ENCODE peak calls at places on chromosomes 6 and 20, in eight cellular contexts. H, R, B, M, U, D, F and S are unnamed samples.

GRCh38 chr6:25415274-25415673 is 136.1 kb downstream of the CARMIL1 start:
- DNase-seq in H (no peak), R (no peak), F (no peak), B (no peak), M (no peak), D (no peak), U (no peak), S (no peak)

GRCh38 chr6:95117236-95117635 is 460.1 kb upstream of the MANEA start:
- DNase-seq in M (no peak), F (no peak), U (no peak), H (no peak), B (no peak), D (no peak), R (no peak), S (no peak)

GRCh38 chr20:5652626-5653573 is 97.3 kb upstream of the SHLD1 start:
- DNase-seq in M (no peak), R (peak), B (no peak), F (no peak), D (no peak), H (no peak), U (no peak), S (no peak)

GRCh38 chr6:117072134-117072533 is 193.2 kb upstream of the VGLL2 start:
- DNase-seq in D (no peak), R (no peak), B (no peak), U (no peak), M (no peak), H (peak), F (no peak), S (no peak)

GRCh38 chr20:51995551-51995951 is 193.2 kb upstream of the SALL4 start:
- DNase-seq in U (no peak), D (no peak), H (no peak), B (no peak), R (peak), M (no peak), F (no peak), S (peak)

GRCh38 chr20:53691060-53691810 is 97.6 kb upstream of the ZNF217 start:
- DNase-seq in F (no peak), D (no peak), U (no peak), H (no peak), B (no peak), R (no peak), M (no peak), S (no peak)

GRCh38 chr6:116969211-116969863 is 92.3 kb downstream of the RFX6 start:
- DNase-seq in M (no peak), D (no peak), F (no peak), B (peak), R (peak), U (peak), H (peak), S (peak)

GRCh38 chr6:33426590-33427563 is 7.0 kb downstream of the SYNGAP1 start:
- DNase-seq in F (no peak), H (no peak), U (no peak), D (no peak), M (no peak), B (peak), R (no peak), S (no peak)

GRCh38 chr20:2133318-2134183 is 31.9 kb downstream of the STK35 start:
- DNase-seq in F (no peak), M (no peak), B (no peak), H (no peak), U (peak), D (no peak), R (peak), S (no peak)

GRCh38 chr6:85422996-85423395 is 26.9 kb upstream of the NT5E start:
- DNase-seq in B (no peak), H (no peak), D (no peak), U (no peak), M (no peak), F (no peak), R (no peak), S (no peak)

GRCh38 chr6:126091507-126091906 is 105.2 kb downstream of the TRMT11 start:
- DNase-seq in M (no peak), D (no peak), U (no peak), F (no peak), H (no peak), B (no peak), R (no peak), S (no peak)

GRCh38 chr6:150638765-150639164 is 39.1 kb downstream of the PLEKHG1 start:
- DNase-seq in M (no peak), R (no peak), D (no peak), H (no peak), U (no peak), B (no peak), F (no peak), S (no peak)

GRCh38 chr20:57199656-57200405 is 66.6 kb downstream of the BMP7 start:
- DNase-seq in U (no peak), D (no peak), R (no peak), H (no peak), B (no peak), F (no peak), M (no peak), S (no peak)

GRCh38 chr6:21941926-21942325 is 348.4 kb downstream of the SOX4 start:
- DNase-seq in D (no peak), R (no peak), U (no peak), B (no peak), M (no peak), F (no peak), H (no peak), S (no peak)

GRCh38 chr6:84093405-84094049 is 60.0 kb downstream of the MRAP2 start:
- DNase-seq in F (no peak), D (no peak), R (no peak), U (no peak), M (no peak), B (no peak), H (no peak), S (no peak)

GRCh38 chr6:24855389-24856245 is 56.9 kb upstream of the ARMH2 start:
- DNase-seq in M (peak), U (no peak), R (peak), B (peak), H (peak), F (peak), D (peak), S (peak)

GRCh38 chr6:11766589-11767450 is 11.8 kb downstream of the ADTRP start:
- DNase-seq in H (no peak), M (no peak), D (no peak), R (peak), F (no peak), B (no peak), U (peak), S (peak)

GRCh38 chr6:14743465-14744211 is 502.2 kb upstream of the JARID2 start:
- DNase-seq in M (peak), U (peak), D (no peak), F (no peak), H (peak), B (no peak), R (peak), S (peak)

GRCh38 chr6:170434114-170434820 is 118.8 kb downstream of the PSMB1 start:
- DNase-seq in F (no peak), D (no peak), R (no peak), H (no peak), B (no peak), U (no peak), M (no peak), S (no peak)

GRCh38 chr6:117371492-117371891 is 54.2 kb downstream of the ROS1 start:
- DNase-seq in H (no peak), U (no peak), M (no peak), R (no peak), B (no peak), D (no peak), F (no peak), S (no peak)

GRCh38 chr6:2857580-2858337 is 16.1 kb upstream of the SERPINB1 start:
- DNase-seq in U (no peak), B (no peak), M (peak), F (no peak), R (no peak), H (peak), D (no peak), S (no peak)

GRCh38 chr6:55882731-55883595 is 7.6 kb upstream of the BMP5 start:
- DNase-seq in R (peak), M (no peak), B (no peak), D (no peak), F (no peak), H (no peak), U (no peak), S (peak)

GRCh38 chr6:127520061-127520460 is 926 bp upstream of the MTCL3 start:
- DNase-seq in D (no peak), F (no peak), R (no peak), B (no peak), H (no peak), U (no peak), M (peak), S (no peak)

GRCh38 chr20:58001381-58001780 is 227.1 kb downstream of the ANKRD60 start:
- DNase-seq in H (no peak), F (no peak), R (no peak), B (no peak), U (no peak), D (no peak), M (no peak), S (no peak)